ENCODE peak calls at places on chromosomes 6 and 20, in ten cellular contexts. X is GM12865; M is cardiac muscle cell; S is NCI-H510A treated with DMSO at 0.1 percent for 48 hours; O is fibroblast of lung; U is naive thymus-derived CD8-positive, alpha-beta T cell; N is hypothalamus; K is sciatic nerve; Q is NCI-H748 treated with DMSO at 0.1 percent for 48 hours; P is NCI-H774. B is an unnamed sample.

GRCh38 chr20:41406307-41406706 is 39.7 kb upstream of the EMILIN3 start:
- DNase-seq in K (no peak), Q (no peak), N (no peak), M (no peak), S (no peak), P (no peak), U (no peak), O (no peak), X (no peak), B (no peak)

GRCh38 chr6:143536461-143536865 is 24.9 kb upstream of the FUCA2 start:
- DNase-seq in X (peak; percentile 61), P (peak; percentile 21), S (peak; percentile 2), M (no peak), Q (no peak), N (no peak), O (peak; percentile 32), U (peak; percentile 40), K (peak; percentile 65), B (peak; percentile 41)

GRCh38 chr6:22709804-22710203 is 140.4 kb downstream of the HDGFL1 start:
- DNase-seq in Q (no peak), X (no peak), K (no peak), M (no peak), U (no peak), P (no peak), N (no peak), S (no peak), O (no peak), B (no peak)

GRCh38 chr20:5735845-5736530 is 14.2 kb upstream of the SHLD1 start:
- DNase-seq in K (no peak), U (no peak), M (no peak), N (no peak), Q (no peak), X (no peak), S (peak; percentile 46), O (peak; percentile 77), P (no peak), B (no peak)

GRCh38 chr20:21437248-21437647 is 39.9 kb upstream of the NKX2-4 start:
- DNase-seq in O (no peak), Q (no peak), X (no peak), U (no peak), S (no peak), M (no peak), K (no peak), P (no peak), N (no peak), B (no peak)

GRCh38 chr6:31792090-31792374 is 3.5 kb downstream of the VARS1 start:
- DNase-seq in S (no peak), O (no peak), K (no peak), P (no peak), N (no peak), U (no peak), X (no peak), Q (no peak), M (no peak), B (no peak)

GRCh38 chr20:9408422-9409300 is 105.7 kb upstream of the LAMP5 start:
- DNase-seq in U (no peak), M (no peak), S (no peak), O (peak; percentile 64), X (no peak), K (no peak), N (no peak), P (no peak), Q (no peak), B (no peak)

GRCh38 chr20:40160151-40160550 is 528.9 kb downstream of the MAFB start:
- DNase-seq in Q (peak; percentile 59), M (peak; percentile 73), P (no peak), X (peak; percentile 71), S (no peak), O (peak; percentile 54), K (peak; percentile 62), U (no peak), N (peak; percentile 24), B (peak; percentile 86)

GRCh38 chr6:155492061-155492735 is 36.6 kb upstream of the NOX3 start:
- DNase-seq in P (no peak), X (no peak), K (no peak), S (no peak), Q (no peak), N (no peak), M (no peak), U (no peak), O (no peak), B (no peak)

GRCh38 chr6:9208956-9209355 is 773.6 kb upstream of the SLC35B3 start:
- DNase-seq in P (no peak), O (no peak), Q (no peak), S (no peak), K (no peak), N (no peak), U (no peak), X (no peak), M (no peak), B (no peak)

GRCh38 chr6:110217255-110217654 is 37.0 kb downstream of the CDC40 start:
- DNase-seq in S (no peak), O (peak; percentile 9), Q (no peak), K (no peak), N (no peak), M (no peak), P (no peak), U (no peak), X (no peak), B (peak; percentile 39)

GRCh38 chr20:2093200-2093781 is 8.3 kb upstream of the STK35 start:
- DNase-seq in Q (peak; percentile 64), U (no peak), O (peak; percentile 5), K (no peak), X (peak; percentile 42), M (peak; percentile 53), P (no peak), S (peak; percentile 3), N (no peak), B (peak; percentile 48)

GRCh38 chr6:137698636-137699035 is 168.4 kb upstream of the TNFAIP3 start:
- DNase-seq in O (no peak), S (no peak), K (no peak), U (no peak), X (no peak), Q (no peak), P (no peak), N (no peak), M (no peak), B (no peak)